ENCODE peak calls at places on chromosomes 5 and 9, in four cellular contexts. One of them, this sample, is unnamed.

GRCh38 chr5:157308826-157309465 is 43.0 kb downstream of the CYFIP2 start:
- DNase-seq in fibroblast of pulmonary artery: no peak
- DNase-seq in lower lobe of right lung: no peak
- DNase-seq in K562: no peak
- DNase-seq in this sample: no peak

GRCh38 chr9:107390319-107390718 is 99.2 kb downstream of the KLF4 start:
- DNase-seq in fibroblast of pulmonary artery: no peak
- DNase-seq in K562: no peak
- DNase-seq in lower lobe of right lung: no peak
- DNase-seq in this sample: no peak

GRCh38 chr5:98775962-98776687 is 2.7 kb downstream of the RGMB start:
- DNase-seq in fibroblast of pulmonary artery: peak
- DNase-seq in lower lobe of right lung: no peak
- DNase-seq in K562: no peak
- DNase-seq in this sample: peak

GRCh38 chr5:156359452-156359851 is 32.5 kb downstream of the SGCD start:
- DNase-seq in fibroblast of pulmonary artery: peak
- DNase-seq in K562: no peak
- DNase-seq in lower lobe of right lung: no peak
- DNase-seq in this sample: peak

GRCh38 chr9:121369595-121370265 is at the start of gene STOM:
- DNase-seq in fibroblast of pulmonary artery: peak
- DNase-seq in lower lobe of right lung: peak
- DNase-seq in K562: peak
- DNase-seq in this sample: peak

GRCh38 chr5:63127054-63127453 is 548.4 kb downstream of the LRRC70 start:
- DNase-seq in K562: no peak
- DNase-seq in lower lobe of right lung: no peak
- DNase-seq in fibroblast of pulmonary artery: peak
- DNase-seq in this sample: peak

GRCh38 chr5:82560546-82560945 is 282.4 kb upstream of the RPS23 start:
- DNase-seq in K562: no peak
- DNase-seq in lower lobe of right lung: no peak
- DNase-seq in fibroblast of pulmonary artery: no peak
- DNase-seq in this sample: no peak

GRCh38 chr9:133888048-133888778 is 103.9 kb downstream of the VAV2 start:
- DNase-seq in K562: no peak
- DNase-seq in fibroblast of pulmonary artery: no peak
- DNase-seq in lower lobe of right lung: no peak
- DNase-seq in this sample: no peak

GRCh38 chr5:45491368-45491767 is 204.8 kb downstream of the HCN1 start:
- DNase-seq in fibroblast of pulmonary artery: no peak
- DNase-seq in K562: no peak
- DNase-seq in lower lobe of right lung: no peak
- DNase-seq in this sample: no peak

GRCh38 chr5:98700730-98701129 is 72.7 kb upstream of the RGMB start:
- DNase-seq in fibroblast of pulmonary artery: no peak
- DNase-seq in K562: no peak
- DNase-seq in lower lobe of right lung: no peak
- DNase-seq in this sample: no peak

GRCh38 chr5:38060354-38060753 is 198.0 kb upstream of the EGFLAM start:
- DNase-seq in lower lobe of right lung: no peak
- DNase-seq in fibroblast of pulmonary artery: no peak
- DNase-seq in K562: no peak
- DNase-seq in this sample: peak

GRCh38 chr5:120139039-120139438 is 325.1 kb upstream of the PRR16 start:
- DNase-seq in fibroblast of pulmonary artery: peak
- DNase-seq in lower lobe of right lung: no peak
- DNase-seq in K562: peak
- DNase-seq in this sample: peak

GRCh38 chr5:12114075-12114474 is 209.8 kb upstream of the CTNND2 start:
- DNase-seq in fibroblast of pulmonary artery: no peak
- DNase-seq in lower lobe of right lung: no peak
- DNase-seq in K562: no peak
- DNase-seq in this sample: no peak

GRCh38 chr5:71883745-71884103 is 164.6 kb downstream of the CARTPT start:
- DNase-seq in lower lobe of right lung: no peak
- DNase-seq in fibroblast of pulmonary artery: no peak
- DNase-seq in K562: no peak
- DNase-seq in this sample: no peak

GRCh38 chr9:69443178-69443577 is 118.2 kb downstream of the ENTREP1 start:
- DNase-seq in K562: no peak
- DNase-seq in fibroblast of pulmonary artery: no peak
- DNase-seq in lower lobe of right lung: no peak
- DNase-seq in this sample: no peak

GRCh38 chr9:16846986-16847385 is 23.5 kb downstream of the BNC2 start:
- DNase-seq in fibroblast of pulmonary artery: no peak
- DNase-seq in lower lobe of right lung: no peak
- DNase-seq in K562: no peak
- DNase-seq in this sample: no peak

GRCh38 chr9:35689351-35689600 is 449 bp downstream of the TPM2 start:
- DNase-seq in lower lobe of right lung: no peak
- DNase-seq in K562: no peak
- DNase-seq in fibroblast of pulmonary artery: no peak
- DNase-seq in this sample: no peak
- H3K4me3 ChIP-seq in lower lobe of right lung: peak
- H3K4me3 ChIP-seq in K562: no peak
- H3K4me3 ChIP-seq in fibroblast of pulmonary artery: peak
- H3K4me3 ChIP-seq in this sample: peak

GRCh38 chr5:168770996-168771395 is 191.8 kb upstream of the PANK3 start:
- DNase-seq in fibroblast of pulmonary artery: no peak
- DNase-seq in lower lobe of right lung: no peak
- DNase-seq in K562: no peak
- DNase-seq in this sample: no peak

GRCh38 chr5:168768172-168768571 is 189.0 kb upstream of the PANK3 start:
- DNase-seq in lower lobe of right lung: no peak
- DNase-seq in K562: no peak
- DNase-seq in fibroblast of pulmonary artery: no peak
- DNase-seq in this sample: no peak

GRCh38 chr5:168766038-168766700 is 187.0 kb upstream of the PANK3 start:
- DNase-seq in lower lobe of right lung: no peak
- DNase-seq in K562: no peak
- DNase-seq in fibroblast of pulmonary artery: no peak
- DNase-seq in this sample: no peak

GRCh38 chr5:168770036-168770498 is 190.9 kb upstream of the PANK3 start:
- DNase-seq in fibroblast of pulmonary artery: no peak
- DNase-seq in lower lobe of right lung: no peak
- DNase-seq in K562: peak
- DNase-seq in this sample: no peak

GRCh38 chr5:168765220-168766037 is 186.3 kb upstream of the PANK3 start:
- DNase-seq in lower lobe of right lung: no peak
- DNase-seq in fibroblast of pulmonary artery: peak
- DNase-seq in K562: no peak
- DNase-seq in this sample: peak
- H3K4me3 ChIP-seq in lower lobe of right lung: no peak
- H3K4me3 ChIP-seq in fibroblast of pulmonary artery: no peak
- H3K4me3 ChIP-seq in K562: no peak
- H3K4me3 ChIP-seq in this sample: no peak

GRCh38 chr5:141095263-141095641 is 837 bp downstream of the PCDHB2 start:
- DNase-seq in lower lobe of right lung: no peak
- DNase-seq in fibroblast of pulmonary artery: no peak
- DNase-seq in K562: no peak
- DNase-seq in this sample: no peak

GRCh38 chr5:141100243-141100805 is at the start of gene PCDHB3:
- DNase-seq in fibroblast of pulmonary artery: peak
- DNase-seq in lower lobe of right lung: peak
- DNase-seq in K562: peak
- DNase-seq in this sample: peak

DNA sequence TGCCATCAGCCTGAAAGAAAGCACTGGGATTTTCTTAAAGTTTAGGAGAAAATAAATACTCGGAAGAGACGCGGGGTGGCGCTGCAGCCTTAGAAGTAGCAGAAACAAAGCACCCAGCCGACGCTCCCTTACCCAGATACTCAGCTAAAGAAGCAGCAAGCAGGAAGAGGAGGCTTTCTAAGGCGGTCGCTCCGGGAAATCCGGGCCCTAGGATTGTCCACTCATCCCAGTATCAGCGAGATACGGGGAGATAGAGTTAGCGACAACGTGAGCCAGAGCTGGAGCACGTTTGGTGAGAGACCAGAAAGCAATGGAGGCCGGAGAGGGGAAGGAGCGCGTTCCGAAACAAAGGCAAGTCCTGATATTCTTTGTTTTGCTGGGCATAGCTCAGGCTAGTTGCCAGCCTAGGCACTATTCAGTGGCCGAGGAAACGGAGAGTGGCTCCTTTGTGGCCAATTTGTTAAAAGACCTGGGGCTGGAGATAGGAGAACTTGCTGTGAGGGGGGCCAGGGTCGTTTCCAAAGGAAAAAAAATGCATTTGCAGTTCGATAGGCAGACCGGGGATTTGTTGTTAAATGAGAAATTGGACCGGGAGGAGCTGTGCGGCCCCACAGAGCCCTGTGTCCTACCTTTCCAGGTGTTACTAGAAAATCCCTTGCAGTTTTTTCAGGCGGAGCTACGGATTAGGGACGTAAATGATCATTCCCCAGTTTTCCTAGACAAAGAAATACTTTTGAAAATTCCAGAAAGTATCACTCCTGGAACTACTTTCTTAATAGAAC is at the start of gene PCDHB2:
- DNase-seq in K562: peak
- DNase-seq in lower lobe of right lung: no peak
- DNase-seq in fibroblast of pulmonary artery: peak
- DNase-seq in this sample: peak
- H3K4me3 ChIP-seq in K562: peak
- H3K4me3 ChIP-seq in lower lobe of right lung: peak
- H3K4me3 ChIP-seq in fibroblast of pulmonary artery: peak
- H3K4me3 ChIP-seq in this sample: peak

DNA sequence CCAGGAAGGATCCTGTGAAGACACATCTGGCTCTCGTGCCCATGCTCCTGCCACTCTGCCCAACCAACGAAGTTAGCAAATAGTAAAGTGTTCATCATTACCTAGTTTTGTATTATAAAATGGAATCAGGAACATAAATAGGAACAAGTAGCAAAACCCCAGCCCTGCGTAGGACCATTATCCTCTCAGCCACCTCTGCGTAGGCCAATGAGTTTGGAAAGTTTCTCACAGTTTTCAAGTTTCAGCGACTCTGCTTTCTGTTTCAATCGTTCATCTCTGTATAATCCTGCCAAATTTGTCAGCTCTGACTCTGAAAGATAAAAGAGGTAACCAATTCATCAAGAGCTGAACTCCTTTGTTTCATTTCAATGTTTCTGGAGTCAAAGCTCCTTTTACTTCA is 10.1 kb upstream of the SPATA24 start:
- DNase-seq in lower lobe of right lung: no peak
- DNase-seq in fibroblast of pulmonary artery: no peak
- DNase-seq in K562: no peak
- DNase-seq in this sample: no peak
- H3K4me3 ChIP-seq in lower lobe of right lung: no peak
- H3K4me3 ChIP-seq in fibroblast of pulmonary artery: no peak
- H3K4me3 ChIP-seq in K562: no peak
- H3K4me3 ChIP-seq in this sample: no peak

GRCh38 chr9:124854161-124854560 is 901 bp downstream of the WDR38 start:
- DNase-seq in lower lobe of right lung: no peak
- DNase-seq in K562: no peak
- DNase-seq in fibroblast of pulmonary artery: no peak
- DNase-seq in this sample: no peak
- H3K4me3 ChIP-seq in lower lobe of right lung: no peak
- H3K4me3 ChIP-seq in K562: no peak
- H3K4me3 ChIP-seq in fibroblast of pulmonary artery: no peak
- H3K4me3 ChIP-seq in this sample: no peak

GRCh38 chr5:124652514-124652819 is 94.0 kb downstream of the ZNF608 start:
- DNase-seq in K562: no peak
- DNase-seq in lower lobe of right lung: no peak
- DNase-seq in fibroblast of pulmonary artery: no peak
- DNase-seq in this sample: no peak
- H3K4me3 ChIP-seq in K562: no peak
- H3K4me3 ChIP-seq in lower lobe of right lung: peak
- H3K4me3 ChIP-seq in fibroblast of pulmonary artery: no peak
- H3K4me3 ChIP-seq in this sample: peak

GRCh38 chr5:78586251-78586650 is 62.3 kb downstream of the LHFPL2 start:
- DNase-seq in lower lobe of right lung: no peak
- DNase-seq in fibroblast of pulmonary artery: peak
- DNase-seq in K562: peak
- DNase-seq in this sample: peak
- H3K4me3 ChIP-seq in lower lobe of right lung: no peak
- H3K4me3 ChIP-seq in fibroblast of pulmonary artery: no peak
- H3K4me3 ChIP-seq in K562: no peak
- H3K4me3 ChIP-seq in this sample: no peak